ENCODE peak calls at places on chromosomes 2 and 18, in seven cellular contexts. One of them, this sample, is unnamed.
A peak's percentile ranks its signal among the peaks of the same experiment; 100 is the strongest.

GRCh38 chr18:49590608-49591007 is 28.8 kb downstream of the LIPG start:
- DNase-seq in HCT116: no peak
- DNase-seq in K562: no peak
- DNase-seq in WTC11: no peak
- DNase-seq in SK-N-SH: no peak
- DNase-seq in endothelial cell of umbilical vein: no peak
- DNase-seq in A549: no peak
- DNase-seq in this sample: no peak

GRCh38 chr18:36501100-36501499 is 203.6 kb downstream of the FHOD3 start:
- DNase-seq in HCT116: no peak
- DNase-seq in K562: no peak
- DNase-seq in WTC11: no peak
- DNase-seq in SK-N-SH: no peak
- DNase-seq in endothelial cell of umbilical vein: no peak
- DNase-seq in A549: no peak
- DNase-seq in this sample: no peak

GRCh38 chr2:226313071-226313470 is 486.5 kb downstream of the IRS1 start:
- DNase-seq in HCT116: no peak
- DNase-seq in K562: no peak
- DNase-seq in WTC11: no peak
- DNase-seq in SK-N-SH: no peak
- DNase-seq in endothelial cell of umbilical vein: no peak
- DNase-seq in A549: no peak
- DNase-seq in this sample: no peak

GRCh38 chr2:65053199-65053598 is 3.0 kb upstream of the CEP68 start:
- DNase-seq in HCT116: no peak
- DNase-seq in K562: no peak
- DNase-seq in WTC11: no peak
- DNase-seq in SK-N-SH: no peak
- DNase-seq in endothelial cell of umbilical vein: no peak
- DNase-seq in A549: no peak
- DNase-seq in this sample: peak; percentile 73

GRCh38 chr2:179224361-179224760 is 40.3 kb downstream of the SESTD1 start:
- DNase-seq in HCT116: no peak
- DNase-seq in K562: no peak
- DNase-seq in WTC11: no peak
- DNase-seq in SK-N-SH: no peak
- DNase-seq in endothelial cell of umbilical vein: no peak
- DNase-seq in A549: no peak
- DNase-seq in this sample: no peak

GRCh38 chr2:159457589-159457988 is 158.8 kb downstream of the BAZ2B start:
- DNase-seq in HCT116: no peak
- DNase-seq in K562: no peak
- DNase-seq in WTC11: no peak
- DNase-seq in SK-N-SH: no peak
- DNase-seq in endothelial cell of umbilical vein: no peak
- DNase-seq in A549: no peak
- DNase-seq in this sample: no peak

GRCh38 chr2:3307236-3307635 is 70.4 kb downstream of the EIPR1 start:
- DNase-seq in HCT116: no peak
- DNase-seq in K562: no peak
- DNase-seq in WTC11: no peak
- DNase-seq in SK-N-SH: no peak
- DNase-seq in endothelial cell of umbilical vein: no peak
- DNase-seq in A549: no peak
- DNase-seq in this sample: no peak

GRCh38 chr2:9000442-9000841 is 3.0 kb downstream of the MBOAT2 start:
- DNase-seq in HCT116: no peak
- DNase-seq in K562: no peak
- DNase-seq in WTC11: no peak
- DNase-seq in SK-N-SH: no peak
- DNase-seq in endothelial cell of umbilical vein: no peak
- DNase-seq in A549: no peak
- DNase-seq in this sample: no peak

GRCh38 chr2:239326831-239327535 is 73.8 kb downstream of the HDAC4 start:
- DNase-seq in HCT116: no peak
- DNase-seq in K562: no peak
- DNase-seq in WTC11: no peak
- DNase-seq in SK-N-SH: no peak
- DNase-seq in endothelial cell of umbilical vein: no peak
- DNase-seq in A549: no peak
- DNase-seq in this sample: peak; percentile 82

GRCh38 chr2:15984367-15985255 is 44.3 kb downstream of the MYCN start:
- DNase-seq in HCT116: no peak
- DNase-seq in K562: no peak
- DNase-seq in WTC11: peak; percentile 44
- DNase-seq in SK-N-SH: peak; percentile 87
- DNase-seq in endothelial cell of umbilical vein: no peak
- DNase-seq in A549: no peak
- DNase-seq in this sample: no peak
- TF ChIP-seq MAX in HCT116: no peak
- TF ChIP-seq MAX in K562: no peak
- TF ChIP-seq MAX in WTC11: no peak
- TF ChIP-seq MAX in SK-N-SH: no peak
- TF ChIP-seq MAX in endothelial cell of umbilical vein: no peak
- TF ChIP-seq MAX in A549: no peak
- TF ChIP-seq MAX in this sample: no peak

DNA sequence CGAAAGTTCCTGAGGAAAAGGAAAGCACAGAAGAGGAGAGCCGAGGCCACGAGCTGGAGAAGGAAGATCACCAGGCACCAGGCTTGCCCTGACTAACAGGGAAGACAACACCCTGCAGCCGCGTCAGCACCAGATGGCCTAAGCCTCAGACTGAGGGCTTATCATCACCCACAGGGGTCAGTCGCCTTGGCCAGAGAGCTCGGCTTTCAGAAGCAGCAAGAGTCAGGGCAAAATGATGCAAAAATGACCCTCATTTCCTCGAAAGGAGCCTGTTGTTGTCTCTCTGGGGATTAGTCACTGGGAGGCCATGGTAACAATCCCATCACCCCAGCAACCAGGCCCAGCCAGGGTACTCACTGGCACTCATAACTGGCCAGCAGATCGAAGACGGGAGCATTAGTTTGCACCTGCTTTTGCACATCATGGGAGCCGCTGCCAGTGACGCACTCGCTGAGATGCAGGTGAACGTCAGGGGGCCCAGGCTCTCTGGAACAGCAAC is 42.7 kb upstream of the ZFP36L2 start:
- DNase-seq in HCT116: no peak
- DNase-seq in K562: peak; percentile 73
- DNase-seq in WTC11: no peak
- DNase-seq in SK-N-SH: peak; percentile 77
- DNase-seq in endothelial cell of umbilical vein: peak; percentile 98
- DNase-seq in A549: no peak
- DNase-seq in this sample: no peak
- TF ChIP-seq MAX in HCT116: no peak
- TF ChIP-seq MAX in K562: peak; percentile 51
- TF ChIP-seq MAX in WTC11: no peak
- TF ChIP-seq MAX in SK-N-SH: peak; percentile 82
- TF ChIP-seq MAX in endothelial cell of umbilical vein: no peak
- TF ChIP-seq MAX in A549: no peak
- TF ChIP-seq MAX in this sample: no peak

DNA sequence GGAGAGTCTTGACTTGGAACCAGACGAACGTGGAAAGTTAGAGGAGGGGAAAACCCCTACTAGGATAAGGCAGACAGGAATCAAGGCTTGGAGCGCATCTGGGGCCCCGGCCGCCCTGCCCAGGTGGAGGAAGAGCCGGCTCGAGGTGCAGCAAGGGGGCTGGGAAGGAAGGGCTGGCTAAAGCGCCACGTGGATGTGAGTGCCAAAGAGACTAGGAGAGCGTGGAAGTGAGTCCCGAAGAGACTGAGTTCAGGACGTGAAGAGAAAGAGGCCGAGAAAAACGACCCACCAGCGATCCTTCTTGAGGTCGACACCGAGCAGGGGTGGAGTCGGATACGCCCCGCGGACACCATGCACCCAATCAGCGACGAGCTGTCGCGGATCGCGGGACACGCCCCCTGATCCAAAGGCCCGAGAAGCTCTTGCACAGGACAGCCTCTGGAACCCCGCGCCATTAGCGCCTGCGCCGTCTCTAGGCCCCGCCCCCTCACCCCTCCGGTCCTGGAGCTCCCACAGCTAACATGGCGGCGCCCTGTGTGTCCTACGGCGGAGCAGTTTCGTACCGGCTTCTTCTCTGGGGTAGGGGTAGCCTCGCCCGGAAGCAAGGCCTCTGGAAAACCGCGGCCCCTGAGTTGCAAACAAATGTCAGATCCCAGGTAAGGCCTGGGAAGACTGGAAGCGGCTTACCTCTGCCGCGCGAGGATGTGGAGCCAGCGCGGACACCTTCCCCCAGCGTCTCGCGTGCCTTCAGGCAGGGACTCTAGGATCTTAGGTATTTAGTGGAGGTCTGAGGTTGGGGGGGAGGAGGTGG is at the start of gene MRPS9:
- DNase-seq in HCT116: peak; percentile 91
- DNase-seq in K562: peak; percentile 98
- DNase-seq in WTC11: peak; percentile 98
- DNase-seq in SK-N-SH: peak; percentile 95
- DNase-seq in endothelial cell of umbilical vein: peak; percentile 99
- DNase-seq in A549: peak; percentile 88
- DNase-seq in this sample: peak; percentile 98
- TF ChIP-seq MAX in HCT116: peak; percentile 12
- TF ChIP-seq MAX in K562: no peak
- TF ChIP-seq MAX in WTC11: peak; percentile 17
- TF ChIP-seq MAX in SK-N-SH: no peak
- TF ChIP-seq MAX in endothelial cell of umbilical vein: no peak
- TF ChIP-seq MAX in A549: no peak
- TF ChIP-seq MAX in this sample: peak; percentile 73

DNA sequence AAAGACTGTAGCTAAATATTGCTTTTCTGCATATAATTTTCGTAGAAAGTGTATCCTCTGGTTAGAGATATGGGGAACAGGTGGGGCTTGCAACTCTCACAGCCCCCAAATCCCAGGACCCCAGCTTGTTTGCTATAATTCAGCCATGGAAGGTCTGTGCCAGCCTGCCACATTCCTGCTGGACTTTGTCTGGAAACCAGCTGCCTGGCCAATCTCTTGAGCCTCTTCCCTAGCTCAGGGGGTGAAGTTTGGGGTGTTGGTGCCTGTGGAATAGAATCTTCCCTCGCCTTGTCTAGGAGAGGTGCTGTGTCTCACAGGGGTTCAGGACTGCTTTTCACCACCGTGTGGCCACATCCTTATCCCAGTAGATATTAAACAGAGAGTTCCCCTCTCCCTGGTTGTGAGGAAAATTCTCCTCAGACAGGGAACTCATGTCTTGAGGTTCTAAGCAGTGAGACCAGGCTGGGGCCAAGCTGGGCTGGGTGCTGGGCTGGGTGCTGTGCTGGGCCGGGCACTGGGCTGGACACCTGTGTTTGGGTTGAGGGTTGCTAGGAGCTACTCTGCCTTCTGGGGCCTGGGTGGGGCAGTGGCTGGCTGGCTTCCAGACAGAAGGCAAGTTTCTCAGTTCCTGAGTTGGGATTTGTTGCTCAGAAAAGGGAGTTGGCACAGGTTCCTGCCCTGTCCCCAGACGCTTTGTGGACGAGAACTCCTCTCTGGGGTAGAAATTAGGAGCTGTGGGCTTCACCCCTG is 12.3 kb downstream of the TOGARAM2 start:
- DNase-seq in HCT116: no peak
- DNase-seq in K562: no peak
- DNase-seq in WTC11: no peak
- DNase-seq in SK-N-SH: no peak
- DNase-seq in endothelial cell of umbilical vein: no peak
- DNase-seq in A549: no peak
- DNase-seq in this sample: no peak
- TF ChIP-seq MAX in HCT116: no peak
- TF ChIP-seq MAX in K562: no peak
- TF ChIP-seq MAX in WTC11: no peak
- TF ChIP-seq MAX in SK-N-SH: no peak
- TF ChIP-seq MAX in endothelial cell of umbilical vein: no peak
- TF ChIP-seq MAX in A549: no peak
- TF ChIP-seq MAX in this sample: no peak

GRCh38 chr2:174025271-174026121 is 60.3 kb upstream of the SP3 start:
- DNase-seq in HCT116: no peak
- DNase-seq in K562: no peak
- DNase-seq in WTC11: no peak
- DNase-seq in SK-N-SH: peak; percentile 76
- DNase-seq in endothelial cell of umbilical vein: no peak
- DNase-seq in A549: no peak
- DNase-seq in this sample: peak; percentile 87
- TF ChIP-seq MAX in HCT116: no peak
- TF ChIP-seq MAX in K562: no peak
- TF ChIP-seq MAX in WTC11: no peak
- TF ChIP-seq MAX in SK-N-SH: no peak
- TF ChIP-seq MAX in endothelial cell of umbilical vein: no peak
- TF ChIP-seq MAX in A549: no peak
- TF ChIP-seq MAX in this sample: peak; percentile 18

GRCh38 chr2:177644838-177645237 is 252.3 kb downstream of the AGPS start:
- DNase-seq in HCT116: no peak
- DNase-seq in K562: peak; percentile 35
- DNase-seq in WTC11: no peak
- DNase-seq in SK-N-SH: no peak
- DNase-seq in endothelial cell of umbilical vein: no peak
- DNase-seq in A549: no peak
- DNase-seq in this sample: no peak

GRCh38 chr2:177640423-177640822 is 247.8 kb downstream of the AGPS start:
- DNase-seq in HCT116: no peak
- DNase-seq in K562: no peak
- DNase-seq in WTC11: no peak
- DNase-seq in SK-N-SH: no peak
- DNase-seq in endothelial cell of umbilical vein: no peak
- DNase-seq in A549: no peak
- DNase-seq in this sample: no peak

GRCh38 chr2:177645241-177645640 is 252.7 kb downstream of the AGPS start:
- DNase-seq in HCT116: no peak
- DNase-seq in K562: no peak
- DNase-seq in WTC11: no peak
- DNase-seq in SK-N-SH: no peak
- DNase-seq in endothelial cell of umbilical vein: no peak
- DNase-seq in A549: no peak
- DNase-seq in this sample: no peak

GRCh38 chr2:177639262-177639914 is 246.8 kb downstream of the AGPS start:
- DNase-seq in HCT116: no peak
- DNase-seq in K562: peak; percentile 81
- DNase-seq in WTC11: no peak
- DNase-seq in SK-N-SH: peak; percentile 24
- DNase-seq in endothelial cell of umbilical vein: no peak
- DNase-seq in A549: no peak
- DNase-seq in this sample: no peak

DNA sequence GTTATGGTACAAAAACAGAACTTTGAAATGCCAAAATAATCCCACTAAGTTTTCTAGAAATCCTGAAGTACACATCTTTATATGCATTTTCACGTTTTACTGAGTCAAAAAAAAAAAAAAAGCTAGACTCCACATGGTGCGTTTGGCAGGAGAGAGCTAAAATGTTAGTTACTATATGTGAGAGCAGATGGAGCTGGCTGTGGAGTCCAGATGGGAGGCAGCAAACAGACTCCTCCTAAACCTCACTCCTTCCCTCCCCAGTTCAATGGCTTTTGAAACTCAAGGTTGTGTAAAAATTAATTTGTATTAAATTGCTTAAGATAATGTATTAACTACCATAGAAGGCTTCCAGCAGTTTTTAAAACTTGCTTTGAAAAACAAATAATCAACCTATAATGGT is 248.7 kb downstream of the AGPS start:
- DNase-seq in HCT116: no peak
- DNase-seq in K562: no peak
- DNase-seq in WTC11: no peak
- DNase-seq in SK-N-SH: no peak
- DNase-seq in endothelial cell of umbilical vein: no peak
- DNase-seq in A549: no peak
- DNase-seq in this sample: no peak
- TF ChIP-seq MAX in HCT116: no peak
- TF ChIP-seq MAX in K562: no peak
- TF ChIP-seq MAX in WTC11: no peak
- TF ChIP-seq MAX in SK-N-SH: no peak
- TF ChIP-seq MAX in endothelial cell of umbilical vein: no peak
- TF ChIP-seq MAX in A549: no peak
- TF ChIP-seq MAX in this sample: no peak

GRCh38 chr2:123738643-123739042 is 286.4 kb upstream of the CNTNAP5 start:
- DNase-seq in HCT116: no peak
- DNase-seq in K562: no peak
- DNase-seq in WTC11: no peak
- DNase-seq in SK-N-SH: no peak
- DNase-seq in endothelial cell of umbilical vein: no peak
- DNase-seq in A549: no peak
- DNase-seq in this sample: peak; percentile 4
- TF ChIP-seq MAX in HCT116: no peak
- TF ChIP-seq MAX in K562: no peak
- TF ChIP-seq MAX in WTC11: no peak
- TF ChIP-seq MAX in SK-N-SH: no peak
- TF ChIP-seq MAX in endothelial cell of umbilical vein: no peak
- TF ChIP-seq MAX in A549: no peak
- TF ChIP-seq MAX in this sample: no peak